ENCODE peak calls at places on chromosomes 4 and X, in five cellular contexts. One of them, this sample, is unnamed.
A peak's percentile ranks its signal among the peaks of the same experiment; 100 is the strongest.

GRCh38 chrX:12825801-12826200 is 34.6 kb downstream of the PRPS2 start:
- DNase-seq in tibial nerve: no peak
- DNase-seq in stomach: no peak
- DNase-seq in A549: no peak
- DNase-seq in HepG2: no peak
- DNase-seq in this sample: no peak

GRCh38 chr4:986949-987688 is at the start of gene IDUA:
- DNase-seq in tibial nerve: peak; percentile 64
- DNase-seq in stomach: peak; percentile 83
- DNase-seq in A549: peak; percentile 58
- DNase-seq in HepG2: peak; percentile 74
- DNase-seq in this sample: peak; percentile 95

GRCh38 chr4:43325220-43325967 is 432.9 kb downstream of the GRXCR1 start:
- DNase-seq in tibial nerve: no peak
- DNase-seq in stomach: no peak
- DNase-seq in A549: no peak
- DNase-seq in HepG2: no peak
- DNase-seq in this sample: no peak

GRCh38 chrX:40172169-40172979 is 74.6 kb upstream of the BCOR start:
- DNase-seq in tibial nerve: no peak
- DNase-seq in stomach: peak; percentile 72
- DNase-seq in A549: no peak
- DNase-seq in HepG2: no peak
- DNase-seq in this sample: no peak

GRCh38 chr4:135670548-135670947 is 1469.0 kb upstream of the PABPC4L start:
- DNase-seq in tibial nerve: no peak
- DNase-seq in stomach: no peak
- DNase-seq in A549: no peak
- DNase-seq in HepG2: no peak
- DNase-seq in this sample: no peak

GRCh38 chrX:10163031-10163430 is 6.3 kb downstream of the CLCN4 start:
- DNase-seq in tibial nerve: no peak
- DNase-seq in stomach: no peak
- DNase-seq in A549: no peak
- DNase-seq in HepG2: no peak
- DNase-seq in this sample: no peak

GRCh38 chr4:17273047-17273446 is 238.8 kb downstream of the QDPR start:
- DNase-seq in tibial nerve: no peak
- DNase-seq in stomach: no peak
- DNase-seq in A549: no peak
- DNase-seq in HepG2: no peak
- DNase-seq in this sample: no peak

GRCh38 chr4:6746721-6747689 is 31.0 kb downstream of the BLOC1S4 start:
- DNase-seq in tibial nerve: no peak
- DNase-seq in stomach: peak; percentile 90
- DNase-seq in A549: no peak
- DNase-seq in HepG2: no peak
- DNase-seq in this sample: no peak

GRCh38 chrX:24498181-24498580 is 33.1 kb downstream of the PDK3 start:
- DNase-seq in tibial nerve: peak; percentile 13
- DNase-seq in stomach: no peak
- DNase-seq in A549: peak; percentile 28
- DNase-seq in HepG2: peak; percentile 1
- DNase-seq in this sample: no peak

GRCh38 chrX:118730500-118731247 is 3.3 kb downstream of the IL13RA1 start:
- DNase-seq in tibial nerve: no peak
- DNase-seq in stomach: no peak
- DNase-seq in A549: no peak
- DNase-seq in HepG2: no peak
- DNase-seq in this sample: no peak

GRCh38 chr4:117137143-117137542 is 51.8 kb upstream of the TRAM1L1 start:
- DNase-seq in tibial nerve: no peak
- DNase-seq in stomach: no peak
- DNase-seq in A549: no peak
- DNase-seq in HepG2: no peak
- DNase-seq in this sample: no peak

GRCh38 chrX:78712381-78712780 is 35.1 kb upstream of the LPAR4 start:
- DNase-seq in tibial nerve: no peak
- DNase-seq in stomach: no peak
- DNase-seq in A549: no peak
- DNase-seq in HepG2: no peak
- DNase-seq in this sample: no peak

GRCh38 chr4:80566203-80566872 is 230.8 kb downstream of the CFAP299 start:
- DNase-seq in tibial nerve: no peak
- DNase-seq in stomach: no peak
- DNase-seq in A549: no peak
- DNase-seq in HepG2: no peak
- DNase-seq in this sample: no peak

GRCh38 chrX:108313662-108314061 is 124.6 kb downstream of the COL4A6 start:
- DNase-seq in tibial nerve: no peak
- DNase-seq in stomach: no peak
- DNase-seq in A549: peak; percentile 19
- DNase-seq in HepG2: no peak
- DNase-seq in this sample: no peak

GRCh38 chrX:42495139-42495538 is 282.8 kb downstream of the PPP1R2C start:
- DNase-seq in tibial nerve: no peak
- DNase-seq in stomach: no peak
- DNase-seq in A549: no peak
- DNase-seq in HepG2: no peak
- DNase-seq in this sample: no peak

GRCh38 chr4:54217642-54218486 is 11.2 kb upstream of the PDGFRA start:
- DNase-seq in tibial nerve: peak; percentile 79
- DNase-seq in stomach: peak; percentile 74
- DNase-seq in A549: peak; percentile 61
- DNase-seq in HepG2: peak; percentile 52
- DNase-seq in this sample: peak; percentile 94
- TF ChIP-seq EP300 in tibial nerve: no peak
- TF ChIP-seq EP300 in stomach: no peak
- TF ChIP-seq EP300 in A549: no peak
- TF ChIP-seq EP300 in HepG2: no peak
- TF ChIP-seq EP300 in this sample: no peak

GRCh38 chr4:71113294-71113693 is 119.8 kb downstream of the DCK start:
- DNase-seq in tibial nerve: no peak
- DNase-seq in stomach: no peak
- DNase-seq in A549: no peak
- DNase-seq in HepG2: no peak
- DNase-seq in this sample: no peak
- TF ChIP-seq EP300 in tibial nerve: no peak
- TF ChIP-seq EP300 in stomach: no peak
- TF ChIP-seq EP300 in A549: no peak
- TF ChIP-seq EP300 in HepG2: no peak
- TF ChIP-seq EP300 in this sample: no peak

GRCh38 chr4:85639946-85640345 is 165.0 kb downstream of the ARHGAP24 start:
- DNase-seq in tibial nerve: no peak
- DNase-seq in stomach: no peak
- DNase-seq in A549: no peak
- DNase-seq in HepG2: no peak
- DNase-seq in this sample: no peak
- TF ChIP-seq EP300 in tibial nerve: no peak
- TF ChIP-seq EP300 in stomach: no peak
- TF ChIP-seq EP300 in A549: no peak
- TF ChIP-seq EP300 in HepG2: no peak
- TF ChIP-seq EP300 in this sample: no peak

GRCh38 chrX:135520553-135521404 is at the start of gene INTS6L:
- DNase-seq in tibial nerve: peak; percentile 69
- DNase-seq in stomach: peak; percentile 87
- DNase-seq in A549: no peak
- DNase-seq in HepG2: no peak
- DNase-seq in this sample: peak; percentile 94
- TF ChIP-seq EP300 in tibial nerve: no peak
- TF ChIP-seq EP300 in stomach: no peak
- TF ChIP-seq EP300 in A549: no peak
- TF ChIP-seq EP300 in HepG2: no peak
- TF ChIP-seq EP300 in this sample: no peak

GRCh38 chrX:110853610-110854009 is 58.0 kb upstream of the CHRDL1 start:
- DNase-seq in tibial nerve: peak; percentile 12
- DNase-seq in stomach: no peak
- DNase-seq in A549: peak; percentile 6
- DNase-seq in HepG2: no peak
- DNase-seq in this sample: no peak
- TF ChIP-seq EP300 in tibial nerve: no peak
- TF ChIP-seq EP300 in stomach: no peak
- TF ChIP-seq EP300 in A549: no peak
- TF ChIP-seq EP300 in HepG2: no peak
- TF ChIP-seq EP300 in this sample: no peak

GRCh38 chr4:56234098-56234497 is 153.2 kb downstream of the AASDH start:
- DNase-seq in tibial nerve: no peak
- DNase-seq in stomach: no peak
- DNase-seq in A549: no peak
- DNase-seq in HepG2: no peak
- DNase-seq in this sample: no peak

GRCh38 chr4:56240554-56241190 is 146.6 kb downstream of the AASDH start:
- DNase-seq in tibial nerve: no peak
- DNase-seq in stomach: no peak
- DNase-seq in A549: no peak
- DNase-seq in HepG2: peak; percentile 55
- DNase-seq in this sample: peak; percentile 70

GRCh38 chr4:56235714-56236113 is 151.6 kb downstream of the AASDH start:
- DNase-seq in tibial nerve: no peak
- DNase-seq in stomach: no peak
- DNase-seq in A549: no peak
- DNase-seq in HepG2: no peak
- DNase-seq in this sample: peak; percentile 24

GRCh38 chr4:56241500-56241899 is 145.8 kb downstream of the AASDH start:
- DNase-seq in tibial nerve: no peak
- DNase-seq in stomach: no peak
- DNase-seq in A549: no peak
- DNase-seq in HepG2: peak; percentile 80
- DNase-seq in this sample: peak; percentile 42

GRCh38 chr4:56238251-56238650 is 149.0 kb downstream of the AASDH start:
- DNase-seq in tibial nerve: no peak
- DNase-seq in stomach: no peak
- DNase-seq in A549: no peak
- DNase-seq in HepG2: no peak
- DNase-seq in this sample: peak; percentile 91
- TF ChIP-seq EP300 in tibial nerve: no peak
- TF ChIP-seq EP300 in stomach: no peak
- TF ChIP-seq EP300 in A549: no peak
- TF ChIP-seq EP300 in HepG2: no peak
- TF ChIP-seq EP300 in this sample: no peak

This sample was measured in esophagus muscularis mucosa.